ENCODE peak calls at places on chromosomes 16 and 17, in seven cellular contexts. One of them, this sample, is unnamed.

GRCh38 chr17:80105762-80106161 is 4.4 kb downstream of the GAA start:
- DNase-seq in endothelial cell of umbilical vein: no peak
- DNase-seq in IMR-90: peak; percentile 21
- DNase-seq in sigmoid colon: peak; percentile 89
- DNase-seq in breast epithelium: peak; percentile 35
- DNase-seq in lower leg skin: peak; percentile 91
- DNase-seq in prostate gland: no peak
- DNase-seq in this sample: no peak

GRCh38 chr16:30829130-30830071 is 42.4 kb upstream of the ZNF629 start:
- DNase-seq in endothelial cell of umbilical vein: no peak
- DNase-seq in IMR-90: no peak
- DNase-seq in sigmoid colon: no peak
- DNase-seq in breast epithelium: no peak
- DNase-seq in lower leg skin: no peak
- DNase-seq in prostate gland: no peak
- DNase-seq in this sample: no peak

GRCh38 chr17:10725262-10725661 is 4.6 kb downstream of the TMEM220 start:
- DNase-seq in endothelial cell of umbilical vein: no peak
- DNase-seq in IMR-90: no peak
- DNase-seq in sigmoid colon: no peak
- DNase-seq in breast epithelium: no peak
- DNase-seq in lower leg skin: peak; percentile 68
- DNase-seq in prostate gland: no peak
- DNase-seq in this sample: no peak

GRCh38 chr17:260031-260791 is 78.8 kb upstream of the DOC2B start:
- DNase-seq in endothelial cell of umbilical vein: no peak
- DNase-seq in IMR-90: no peak
- DNase-seq in sigmoid colon: peak; percentile 53
- DNase-seq in breast epithelium: peak; percentile 34
- DNase-seq in lower leg skin: peak; percentile 73
- DNase-seq in prostate gland: no peak
- DNase-seq in this sample: no peak

GRCh38 chr17:29292992-29293889 is 707 bp downstream of the NUFIP2 start:
- DNase-seq in endothelial cell of umbilical vein: peak; percentile 38
- DNase-seq in IMR-90: peak; percentile 34
- DNase-seq in sigmoid colon: peak; percentile 82
- DNase-seq in breast epithelium: peak; percentile 56
- DNase-seq in lower leg skin: peak; percentile 94
- DNase-seq in prostate gland: peak; percentile 37
- DNase-seq in this sample: peak; percentile 67

GRCh38 chr17:31533546-31534155 is 142.2 kb downstream of the RAB11FIP4 start:
- DNase-seq in endothelial cell of umbilical vein: peak; percentile 44
- DNase-seq in IMR-90: peak; percentile 88
- DNase-seq in sigmoid colon: no peak
- DNase-seq in breast epithelium: no peak
- DNase-seq in lower leg skin: no peak
- DNase-seq in prostate gland: no peak
- DNase-seq in this sample: peak; percentile 78

GRCh38 chr17:2191785-2192184 is 111.8 kb downstream of the SMG6 start:
- DNase-seq in endothelial cell of umbilical vein: peak; percentile 87
- DNase-seq in IMR-90: no peak
- DNase-seq in sigmoid colon: no peak
- DNase-seq in breast epithelium: no peak
- DNase-seq in lower leg skin: no peak
- DNase-seq in prostate gland: no peak
- DNase-seq in this sample: no peak

GRCh38 chr17:82287849-82288601 is 14.5 kb upstream of the CSNK1D start:
- DNase-seq in endothelial cell of umbilical vein: peak; percentile 73
- DNase-seq in IMR-90: peak; percentile 74
- DNase-seq in sigmoid colon: peak; percentile 85
- DNase-seq in breast epithelium: peak; percentile 77
- DNase-seq in lower leg skin: no peak
- DNase-seq in prostate gland: peak; percentile 88
- DNase-seq in this sample: peak; percentile 79

GRCh38 chr17:78933025-78933958 is 8.1 kb upstream of the TIMP2 start:
- DNase-seq in endothelial cell of umbilical vein: peak; percentile 95
- DNase-seq in IMR-90: peak; percentile 99
- DNase-seq in sigmoid colon: peak; percentile 88
- DNase-seq in breast epithelium: no peak
- DNase-seq in lower leg skin: peak; percentile 92
- DNase-seq in prostate gland: no peak
- DNase-seq in this sample: peak; percentile 96

GRCh38 chr17:7703584-7704574 is 1.1 kb upstream of the EFNB3 start:
- DNase-seq in endothelial cell of umbilical vein: peak; percentile 22
- DNase-seq in IMR-90: no peak
- DNase-seq in sigmoid colon: no peak
- DNase-seq in breast epithelium: no peak
- DNase-seq in lower leg skin: no peak
- DNase-seq in prostate gland: no peak
- DNase-seq in this sample: no peak

GRCh38 chr16:67723151-67723915 is 4.2 kb upstream of the GFOD2 start:
- DNase-seq in endothelial cell of umbilical vein: no peak
- DNase-seq in IMR-90: peak; percentile 75
- DNase-seq in sigmoid colon: peak; percentile 30
- DNase-seq in breast epithelium: no peak
- DNase-seq in lower leg skin: no peak
- DNase-seq in prostate gland: no peak
- DNase-seq in this sample: peak; percentile 64

GRCh38 chr17:57938061-57938502 is 17.1 kb downstream of the CUEDC1 start:
- DNase-seq in endothelial cell of umbilical vein: no peak
- DNase-seq in IMR-90: no peak
- DNase-seq in sigmoid colon: no peak
- DNase-seq in breast epithelium: no peak
- DNase-seq in lower leg skin: no peak
- DNase-seq in prostate gland: no peak
- DNase-seq in this sample: no peak

GRCh38 chr17:68613739-68614298 is 12.7 kb upstream of the FAM20A start:
- DNase-seq in endothelial cell of umbilical vein: peak; percentile 28
- DNase-seq in IMR-90: no peak
- DNase-seq in sigmoid colon: no peak
- DNase-seq in breast epithelium: no peak
- DNase-seq in lower leg skin: no peak
- DNase-seq in prostate gland: no peak
- DNase-seq in this sample: no peak

GRCh38 chr17:48608494-48608834 is 2.4 kb downstream of the HOXB7 start:
- DNase-seq in endothelial cell of umbilical vein: no peak
- DNase-seq in IMR-90: no peak
- DNase-seq in sigmoid colon: no peak
- DNase-seq in breast epithelium: no peak
- DNase-seq in lower leg skin: no peak
- DNase-seq in prostate gland: no peak
- DNase-seq in this sample: no peak

DNA sequence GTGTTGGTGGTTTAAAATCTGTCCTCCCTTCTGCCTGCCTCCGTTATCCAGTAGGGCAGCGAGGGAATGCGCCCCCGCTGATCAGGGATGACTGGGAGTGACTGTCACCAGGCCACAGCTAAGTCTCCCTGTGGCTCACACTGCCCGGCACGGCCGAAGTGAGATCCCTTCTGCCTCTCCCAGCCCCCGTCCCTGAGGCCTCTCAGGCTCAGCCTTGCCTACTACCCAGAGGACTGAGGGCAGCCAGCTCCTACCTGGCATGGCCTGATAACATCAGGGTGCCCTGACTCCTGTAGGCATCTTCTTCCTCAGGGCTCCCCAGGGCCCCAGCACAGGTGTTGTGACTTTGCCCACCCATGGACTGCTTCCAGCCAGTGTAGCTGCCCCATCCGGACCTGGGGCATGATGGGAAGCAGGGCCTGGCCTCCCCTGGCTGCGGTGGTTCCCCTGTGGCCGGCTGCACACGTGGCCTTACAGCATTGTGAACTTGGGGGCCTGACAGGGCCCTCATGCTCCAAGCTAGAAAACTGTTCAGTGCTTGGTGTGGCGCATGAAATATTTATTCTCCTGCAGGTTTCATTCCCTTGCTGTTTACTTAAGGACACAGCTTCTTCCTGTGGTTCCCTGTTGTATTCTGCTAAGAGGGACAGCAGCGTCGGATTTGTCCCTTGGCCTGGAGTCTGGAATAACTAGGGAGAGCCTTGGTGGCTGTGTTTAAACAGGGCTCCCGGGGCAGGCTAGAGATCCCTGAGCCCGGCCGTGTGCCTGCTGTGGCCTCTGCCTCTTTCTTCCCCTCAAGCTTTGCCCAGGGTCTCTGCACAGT is 30.0 kb downstream of the GINS2 start:
- DNase-seq in endothelial cell of umbilical vein: no peak
- DNase-seq in IMR-90: no peak
- DNase-seq in sigmoid colon: peak; percentile 61
- DNase-seq in breast epithelium: no peak
- DNase-seq in lower leg skin: no peak
- DNase-seq in prostate gland: no peak
- DNase-seq in this sample: no peak
- TF ChIP-seq POLR2A in endothelial cell of umbilical vein: no peak
- TF ChIP-seq POLR2A in IMR-90: no peak
- TF ChIP-seq POLR2A in sigmoid colon: no peak
- TF ChIP-seq POLR2A in breast epithelium: no peak
- TF ChIP-seq POLR2A in lower leg skin: no peak
- TF ChIP-seq POLR2A in prostate gland: no peak
- TF ChIP-seq POLR2A in this sample: no peak

GRCh38 chr16:81882559-81882958 is 103.5 kb downstream of the PLCG2 start:
- DNase-seq in endothelial cell of umbilical vein: no peak
- DNase-seq in IMR-90: no peak
- DNase-seq in sigmoid colon: no peak
- DNase-seq in breast epithelium: no peak
- DNase-seq in lower leg skin: no peak
- DNase-seq in prostate gland: no peak
- DNase-seq in this sample: no peak

GRCh38 chr16:81888520-81889394 is 109.7 kb downstream of the PLCG2 start:
- DNase-seq in endothelial cell of umbilical vein: no peak
- DNase-seq in IMR-90: no peak
- DNase-seq in sigmoid colon: no peak
- DNase-seq in breast epithelium: no peak
- DNase-seq in lower leg skin: no peak
- DNase-seq in prostate gland: no peak
- DNase-seq in this sample: no peak

GRCh38 chr16:81883235-81883634 is 104.1 kb downstream of the PLCG2 start:
- DNase-seq in endothelial cell of umbilical vein: no peak
- DNase-seq in IMR-90: no peak
- DNase-seq in sigmoid colon: no peak
- DNase-seq in breast epithelium: no peak
- DNase-seq in lower leg skin: no peak
- DNase-seq in prostate gland: no peak
- DNase-seq in this sample: no peak

GRCh38 chr16:81889896-81890634 is 111.0 kb downstream of the PLCG2 start:
- DNase-seq in endothelial cell of umbilical vein: peak; percentile 80
- DNase-seq in IMR-90: peak; percentile 51
- DNase-seq in sigmoid colon: no peak
- DNase-seq in breast epithelium: no peak
- DNase-seq in lower leg skin: no peak
- DNase-seq in prostate gland: peak; percentile 60
- DNase-seq in this sample: peak; percentile 72

DNA sequence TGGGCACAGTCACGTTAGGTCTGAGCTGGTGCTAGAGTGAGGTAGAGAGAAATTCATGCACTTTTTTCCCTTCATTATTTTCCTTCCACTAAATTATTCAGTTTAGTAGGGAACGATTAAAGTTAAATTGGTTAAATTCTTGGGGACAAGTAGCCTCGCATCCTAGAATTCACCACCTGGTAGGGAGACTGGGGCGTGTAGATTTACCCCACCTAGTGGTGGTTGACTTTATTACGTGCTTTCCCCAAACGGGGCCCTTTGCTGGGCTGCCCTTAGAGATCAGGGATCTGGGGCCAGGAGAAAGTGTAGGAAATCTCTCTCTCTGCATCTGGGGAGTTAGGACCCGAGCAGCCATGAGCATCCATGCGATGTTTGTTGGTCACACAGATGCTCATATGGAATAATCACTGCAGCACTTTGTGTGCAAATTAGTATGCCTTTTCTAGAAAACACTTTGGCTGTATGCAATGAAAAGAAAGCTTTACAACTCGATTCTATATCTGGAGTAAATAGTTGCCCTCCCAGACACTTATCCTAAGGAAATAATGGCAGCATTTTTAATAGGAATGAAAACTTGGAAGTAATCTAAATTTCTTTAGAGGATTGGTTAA is 107.0 kb downstream of the PLCG2 start:
- DNase-seq in endothelial cell of umbilical vein: peak; percentile 40
- DNase-seq in IMR-90: peak; percentile 16
- DNase-seq in sigmoid colon: no peak
- DNase-seq in breast epithelium: no peak
- DNase-seq in lower leg skin: no peak
- DNase-seq in prostate gland: no peak
- DNase-seq in this sample: peak; percentile 63
- TF ChIP-seq POLR2A in endothelial cell of umbilical vein: no peak
- TF ChIP-seq POLR2A in IMR-90: no peak
- TF ChIP-seq POLR2A in sigmoid colon: no peak
- TF ChIP-seq POLR2A in breast epithelium: no peak
- TF ChIP-seq POLR2A in lower leg skin: no peak
- TF ChIP-seq POLR2A in prostate gland: no peak
- TF ChIP-seq POLR2A in this sample: no peak

GRCh38 chr17:75271233-75271954 is 363 bp upstream of the MIF4GD start:
- DNase-seq in endothelial cell of umbilical vein: peak; percentile 54
- DNase-seq in IMR-90: no peak
- DNase-seq in sigmoid colon: peak; percentile 86
- DNase-seq in breast epithelium: peak; percentile 67
- DNase-seq in lower leg skin: peak; percentile 94
- DNase-seq in prostate gland: peak; percentile 71
- DNase-seq in this sample: peak; percentile 93
- TF ChIP-seq POLR2A in endothelial cell of umbilical vein: no peak
- TF ChIP-seq POLR2A in IMR-90: no peak
- TF ChIP-seq POLR2A in sigmoid colon: no peak
- TF ChIP-seq POLR2A in breast epithelium: no peak
- TF ChIP-seq POLR2A in lower leg skin: no peak
- TF ChIP-seq POLR2A in prostate gland: no peak
- TF ChIP-seq POLR2A in this sample: peak; percentile 57

GRCh38 chr16:27401768-27402568 is at the start of gene IL21R:
- DNase-seq in endothelial cell of umbilical vein: no peak
- DNase-seq in IMR-90: peak; percentile 61
- DNase-seq in sigmoid colon: peak; percentile 69
- DNase-seq in breast epithelium: no peak
- DNase-seq in lower leg skin: peak; percentile 87
- DNase-seq in prostate gland: no peak
- DNase-seq in this sample: peak; percentile 67
- TF ChIP-seq POLR2A in endothelial cell of umbilical vein: no peak
- TF ChIP-seq POLR2A in IMR-90: no peak
- TF ChIP-seq POLR2A in sigmoid colon: no peak
- TF ChIP-seq POLR2A in breast epithelium: no peak
- TF ChIP-seq POLR2A in lower leg skin: no peak
- TF ChIP-seq POLR2A in prostate gland: no peak
- TF ChIP-seq POLR2A in this sample: no peak

GRCh38 chr16:23879735-23880373 is 44.1 kb downstream of the PRKCB start:
- DNase-seq in endothelial cell of umbilical vein: no peak
- DNase-seq in IMR-90: no peak
- DNase-seq in sigmoid colon: no peak
- DNase-seq in breast epithelium: no peak
- DNase-seq in lower leg skin: no peak
- DNase-seq in prostate gland: no peak
- DNase-seq in this sample: no peak

GRCh38 chr16:23877107-23878070 is 41.6 kb downstream of the PRKCB start:
- DNase-seq in endothelial cell of umbilical vein: no peak
- DNase-seq in IMR-90: no peak
- DNase-seq in sigmoid colon: no peak
- DNase-seq in breast epithelium: no peak
- DNase-seq in lower leg skin: no peak
- DNase-seq in prostate gland: no peak
- DNase-seq in this sample: no peak

GRCh38 chr16:23876256-23876896 is 40.6 kb downstream of the PRKCB start:
- DNase-seq in endothelial cell of umbilical vein: no peak
- DNase-seq in IMR-90: no peak
- DNase-seq in sigmoid colon: no peak
- DNase-seq in breast epithelium: no peak
- DNase-seq in lower leg skin: no peak
- DNase-seq in prostate gland: no peak
- DNase-seq in this sample: no peak

GRCh38 chr16:23871924-23872323 is 36.1 kb downstream of the PRKCB start:
- DNase-seq in endothelial cell of umbilical vein: no peak
- DNase-seq in IMR-90: no peak
- DNase-seq in sigmoid colon: no peak
- DNase-seq in breast epithelium: no peak
- DNase-seq in lower leg skin: no peak
- DNase-seq in prostate gland: no peak
- DNase-seq in this sample: no peak

GRCh38 chr16:23874613-23875294 is 39.0 kb downstream of the PRKCB start:
- DNase-seq in endothelial cell of umbilical vein: no peak
- DNase-seq in IMR-90: no peak
- DNase-seq in sigmoid colon: no peak
- DNase-seq in breast epithelium: no peak
- DNase-seq in lower leg skin: no peak
- DNase-seq in prostate gland: no peak
- DNase-seq in this sample: no peak
- TF ChIP-seq POLR2A in endothelial cell of umbilical vein: no peak
- TF ChIP-seq POLR2A in IMR-90: no peak
- TF ChIP-seq POLR2A in sigmoid colon: no peak
- TF ChIP-seq POLR2A in breast epithelium: no peak
- TF ChIP-seq POLR2A in lower leg skin: no peak
- TF ChIP-seq POLR2A in prostate gland: no peak
- TF ChIP-seq POLR2A in this sample: no peak